ENCODE peak calls at places on chromosomes 2 and 18, in five cellular contexts. I, R, U, H and X are unnamed samples.

GRCh38 chr2:55482186-55482945 is 37.2 kb upstream of the CFAP36 start:
- DNase-seq in I (no peak), R (no peak), U (peak; percentile 61), H (peak; percentile 45), X (no peak)

GRCh38 chr2:226652388-226652787 is 147.2 kb downstream of the IRS1 start:
- DNase-seq in I (no peak), R (no peak), U (peak; percentile 94), H (peak; percentile 94), X (no peak)

GRCh38 chr18:43648002-43648401 is 370.7 kb upstream of the SYT4 start:
- DNase-seq in I (no peak), R (no peak), U (no peak), H (peak; percentile 12), X (no peak)

GRCh38 chr2:95303191-95303914 is 6.2 kb downstream of the KCNIP3 start:
- DNase-seq in I (no peak), R (no peak), U (no peak), H (no peak), X (no peak)

GRCh38 chr2:197675711-197676188 is 363 bp upstream of the RFTN2 start:
- DNase-seq in I (peak; percentile 22), R (no peak), U (no peak), H (peak; percentile 67), X (no peak)

GRCh38 chr2:16429431-16429830 is 236.2 kb downstream of the CYRIA start:
- DNase-seq in I (no peak), R (no peak), U (no peak), H (no peak), X (no peak)

GRCh38 chr2:105678346-105678745 is 66.4 kb upstream of the NCK2 start:
- DNase-seq in I (no peak), R (no peak), U (peak; percentile 57), H (no peak), X (no peak)

GRCh38 chr2:237201461-237202287 is 116.0 kb downstream of the COPS8 start:
- DNase-seq in I (no peak), R (no peak), U (no peak), H (peak; percentile 88), X (no peak)

GRCh38 chr2:9006368-9006767 is 2.9 kb upstream of the MBOAT2 start:
- DNase-seq in I (no peak), R (no peak), U (no peak), H (no peak), X (no peak)

DNA sequence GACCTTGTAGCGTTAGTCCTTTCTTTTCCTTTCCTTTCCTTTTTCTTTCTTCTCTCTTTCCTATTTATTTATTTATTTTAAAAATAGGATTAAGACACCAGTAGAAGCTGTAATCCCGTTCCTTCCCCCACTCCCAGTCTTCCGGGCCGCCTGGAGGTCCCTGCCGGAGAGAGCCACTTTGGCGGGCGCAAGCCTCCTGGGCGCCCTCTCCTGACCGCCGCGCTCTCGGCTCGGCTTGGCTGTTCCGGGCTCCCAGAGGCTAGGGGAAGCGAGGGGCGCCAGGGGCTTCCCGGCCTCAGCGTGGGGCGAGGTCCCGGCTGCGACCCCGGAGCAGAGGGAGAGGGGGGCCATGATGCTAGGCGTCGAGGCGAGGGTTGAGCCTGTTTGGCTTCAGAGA is 10.9 kb downstream of the MEIS1 start:
- DNase-seq in I (no peak), R (no peak), U (no peak), H (peak; percentile 52), X (no peak)
- TF ChIP-seq CTCF in I (peak; percentile 6), R (no peak), U (no peak), H (peak; percentile 20), X (no peak)

DNA sequence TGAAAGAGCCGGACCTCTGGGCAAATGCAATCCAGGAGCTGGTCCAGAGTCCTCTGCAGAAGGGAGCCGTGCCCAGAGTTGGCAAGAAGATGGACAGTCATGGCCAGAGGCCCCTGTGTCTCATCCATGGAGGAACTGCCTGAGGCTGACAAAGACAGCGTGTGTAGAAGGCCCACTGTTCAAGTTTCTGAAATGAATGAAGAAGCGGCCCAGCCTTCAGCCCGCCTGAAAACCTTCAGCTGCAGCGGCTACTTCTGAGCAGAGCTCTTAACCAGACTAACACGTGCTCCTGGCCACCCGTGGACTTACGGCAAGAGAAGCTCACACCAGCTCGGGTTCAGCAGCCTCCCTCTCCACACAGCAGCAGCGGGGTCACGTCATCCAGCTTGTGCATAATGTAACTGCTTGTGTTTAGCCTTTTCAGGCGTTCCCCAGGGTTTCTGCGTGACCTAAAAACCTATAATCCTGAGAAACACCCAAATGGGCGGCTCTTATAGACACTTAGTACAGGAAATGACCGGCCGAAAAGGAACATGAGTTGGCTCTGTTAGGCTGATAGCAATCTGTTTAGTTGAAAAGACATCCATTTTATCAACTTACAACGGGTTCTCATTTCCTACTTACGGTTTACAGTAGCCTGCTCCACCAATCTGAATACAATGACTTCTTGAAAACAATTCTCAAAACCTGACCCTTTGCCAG is at the start of gene FAM124B:
- DNase-seq in I (peak; percentile 63), R (peak; percentile 17), U (no peak), H (peak; percentile 70), X (no peak)
- H3K4me3 ChIP-seq in I (peak within 1 kb of the TSS; percentile 20), R (peak within 1 kb of the TSS; percentile 26), U (no peak within 1 kb of the TSS), H (no peak within 1 kb of the TSS), X (peak within 1 kb of the TSS; percentile 11)

GRCh38 chr2:133287709-133288108 is 280.6 kb downstream of the NCKAP5 start:
- DNase-seq in I (no peak), R (no peak), U (no peak), H (peak; percentile 29), X (no peak)

GRCh38 chr2:133292267-133292666 is 276.0 kb downstream of the NCKAP5 start:
- DNase-seq in I (no peak), R (no peak), U (no peak), H (no peak), X (no peak)

DNA sequence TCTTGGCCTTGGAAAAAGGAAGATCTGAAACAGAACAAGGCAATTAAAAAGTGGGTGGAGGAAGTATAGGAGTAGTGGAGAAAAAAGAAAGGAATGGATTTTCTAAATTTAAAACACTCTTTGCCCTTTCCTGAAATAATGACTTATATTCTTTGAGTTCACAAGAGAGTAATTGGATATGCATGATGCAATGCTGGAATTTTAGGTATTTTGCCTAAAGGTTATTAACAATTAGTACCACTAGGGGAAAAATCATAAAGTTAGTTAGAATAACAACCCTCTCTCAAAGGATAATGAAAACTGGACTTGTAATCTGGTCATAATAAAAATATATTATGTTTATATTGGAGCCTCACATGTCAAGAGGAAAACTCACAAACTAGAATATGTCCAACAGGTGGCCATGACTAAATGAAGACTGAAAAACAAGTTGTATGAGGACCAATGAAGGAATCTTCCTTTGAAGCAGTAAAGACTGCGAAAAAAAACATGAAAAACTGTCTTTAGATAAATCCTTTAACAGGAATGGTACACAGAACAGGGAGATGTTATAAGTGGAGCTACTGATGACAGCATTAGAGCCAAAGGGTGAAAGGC is 281.8 kb downstream of the NCKAP5 start:
- DNase-seq in I (no peak), R (no peak), U (peak; percentile 54), H (no peak), X (no peak)
- TF ChIP-seq CTCF in I (no peak), R (no peak), U (no peak), H (no peak), X (no peak)

GRCh38 chr18:63309422-63309821 is 10.1 kb downstream of the BCL2 start:
- DNase-seq in I (no peak), R (no peak), U (no peak), H (no peak), X (no peak)

GRCh38 chr18:63307555-63308200 is 11.9 kb downstream of the BCL2 start:
- DNase-seq in I (no peak), R (no peak), U (no peak), H (no peak), X (no peak)

GRCh38 chr18:63303562-63303961 is 16.0 kb downstream of the BCL2 start:
- DNase-seq in I (no peak), R (no peak), U (no peak), H (no peak), X (no peak)

GRCh38 chr18:63306819-63307554 is 12.6 kb downstream of the BCL2 start:
- DNase-seq in I (no peak), R (no peak), U (no peak), H (no peak), X (no peak)

GRCh38 chr18:63306249-63306648 is 13.3 kb downstream of the BCL2 start:
- DNase-seq in I (no peak), R (no peak), U (no peak), H (no peak), X (no peak)
- H3K4me3 ChIP-seq in I (no peak overlapping the region), R (no peak overlapping the region), U (no peak overlapping the region), H (no peak overlapping the region), X (no peak overlapping the region)

GRCh38 chr2:189350515-189351209 is 90.6 kb upstream of the WDR75 start:
- DNase-seq in I (peak; percentile 68), R (no peak), U (no peak), H (peak; percentile 97), X (no peak)

GRCh38 chr2:189348369-189348768 is 92.9 kb upstream of the WDR75 start:
- DNase-seq in I (no peak), R (no peak), U (no peak), H (no peak), X (no peak)

GRCh38 chr2:189344036-189344435 is 97.2 kb upstream of the WDR75 start:
- DNase-seq in I (no peak), R (no peak), U (no peak), H (no peak), X (no peak)

GRCh38 chr2:189347540-189347939 is 93.7 kb upstream of the WDR75 start:
- DNase-seq in I (peak; percentile 44), R (no peak), U (peak; percentile 82), H (peak; percentile 97), X (no peak)
- TF ChIP-seq CTCF in I (peak; percentile 8), R (peak; percentile 33), U (peak; percentile 25), H (peak; percentile 29), X (no peak)

DNA sequence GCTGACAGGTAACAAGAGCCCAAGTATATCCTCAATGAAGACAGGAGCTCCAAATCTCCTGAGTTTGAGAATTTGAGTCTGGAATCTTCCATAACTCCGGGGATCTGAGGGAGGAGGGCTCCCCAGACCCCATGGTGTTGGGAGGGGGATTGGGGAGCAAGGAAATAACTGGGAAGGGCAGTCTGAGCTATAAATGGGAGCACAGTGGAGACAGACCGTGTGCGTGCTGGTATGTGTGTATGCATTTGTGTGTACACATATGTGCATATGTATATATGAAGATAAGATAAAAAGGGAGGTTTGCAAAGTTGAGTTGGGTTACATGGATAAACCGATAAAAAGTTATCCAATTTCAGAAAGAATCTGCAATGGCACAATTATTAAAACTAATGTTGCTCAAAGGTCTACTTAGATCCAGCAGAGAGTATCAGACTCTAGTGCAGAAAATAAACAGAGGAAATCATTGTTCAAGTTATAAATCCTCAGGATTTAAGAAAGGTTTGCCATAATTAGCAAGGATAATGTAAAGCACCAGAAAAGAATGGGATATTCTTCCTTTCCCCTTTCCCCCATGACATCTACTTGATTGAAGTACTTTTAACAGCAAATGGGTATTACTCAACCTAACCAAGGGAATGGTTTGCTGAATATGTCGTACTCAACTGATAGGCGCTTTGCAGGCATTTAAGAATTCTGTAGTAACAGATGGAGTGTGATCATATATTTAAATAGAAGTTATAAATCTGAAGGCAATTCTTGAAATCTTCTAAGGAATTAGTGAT is 2.5 kb downstream of the APCDD1 start:
- DNase-seq in I (no peak), R (no peak), U (no peak), H (no peak), X (no peak)
- H3K4me3 ChIP-seq in I (peak overlapping the region; percentile 68), R (no peak overlapping the region), U (no peak overlapping the region), H (no peak overlapping the region), X (peak overlapping the region; percentile 6)

GRCh38 chr2:218546012-218546411 is 22.1 kb downstream of the USP37 start:
- DNase-seq in I (no peak), R (no peak), U (no peak), H (no peak), X (no peak)

GRCh38 chr2:218536804-218537494 is 31.2 kb downstream of the USP37 start:
- DNase-seq in I (no peak), R (no peak), U (peak; percentile 58), H (no peak), X (no peak)

GRCh38 chr2:218540015-218540414 is 28.1 kb downstream of the USP37 start:
- DNase-seq in I (no peak), R (no peak), U (no peak), H (no peak), X (no peak)
- TF ChIP-seq CTCF in I (no peak), R (no peak), U (no peak), H (no peak), X (no peak)

GRCh38 chr18:44786257-44786656 is 105.6 kb downstream of the SETBP1 start:
- DNase-seq in I (no peak), R (no peak), U (no peak), H (no peak), X (no peak)
- H3K4me3 ChIP-seq in I (no peak overlapping the region), R (no peak overlapping the region), U (no peak overlapping the region), H (no peak overlapping the region), X (no peak overlapping the region)